ENCODE peak calls at places on chromosomes 2 and 18, in four cellular contexts. U, F, V and I are unnamed samples.

GRCh38 chr2:213995400-213996105 is 415.3 kb upstream of the VWC2L start:
- DNase-seq in U (no peak), F (no peak), V (no peak), I (no peak)

GRCh38 chr2:105179469-105180372 is 61.8 kb upstream of the GPR45 start:
- DNase-seq in U (no peak), F (peak; percentile 51), V (no peak), I (peak; percentile 16)

GRCh38 chr18:8561123-8561905 is 47.9 kb upstream of the RAB12 start:
- DNase-seq in U (no peak), F (no peak), V (no peak), I (no peak)

GRCh38 chr2:64273524-64274398 is 129.5 kb upstream of the PELI1 start:
- DNase-seq in U (no peak), F (peak; percentile 25), V (no peak), I (no peak)

GRCh38 chr2:182368996-182369395 is 57.8 kb downstream of the PDE1A start:
- DNase-seq in U (no peak), F (no peak), V (no peak), I (no peak)

GRCh38 chr2:25615395-25615794 is 58.0 kb downstream of the DTNB start:
- DNase-seq in U (no peak), F (peak; percentile 41), V (no peak), I (no peak)

GRCh38 chr2:201007584-201007998 is 44.1 kb upstream of the ORC2 start:
- DNase-seq in U (no peak), F (peak; percentile 52), V (no peak), I (no peak)

GRCh38 chr2:197137826-197138480 is 172.6 kb downstream of the ANKRD44 start:
- DNase-seq in U (no peak), F (no peak), V (no peak), I (no peak)

GRCh38 chr2:101520246-101520645 is 45.3 kb upstream of the RFX8 start:
- DNase-seq in U (no peak), F (no peak), V (no peak), I (no peak)

GRCh38 chr18:66646622-66647021 is 42.7 kb upstream of the CDH19 start:
- DNase-seq in U (no peak), F (no peak), V (no peak), I (no peak)

GRCh38 chr2:189113963-189114362 is 65.6 kb downstream of the COL5A2 start:
- DNase-seq in U (no peak), F (no peak), V (no peak), I (no peak)

GRCh38 chr2:224638338-224638823 is 53.2 kb upstream of the CUL3 start:
- DNase-seq in U (peak; percentile 55), F (no peak), V (no peak), I (no peak)

GRCh38 chr2:233817305-233817980 is 36.9 kb downstream of the HJURP start:
- DNase-seq in U (no peak), F (no peak), V (no peak), I (no peak)

GRCh38 chr18:48719988-48720654 is 181.3 kb downstream of the CTIF start:
- DNase-seq in U (no peak), F (no peak), V (no peak), I (no peak)
- H3K9ac ChIP-seq in U (no peak overlapping the region), F (no peak overlapping the region), V (no peak overlapping the region), I (no peak overlapping the region)

DNA sequence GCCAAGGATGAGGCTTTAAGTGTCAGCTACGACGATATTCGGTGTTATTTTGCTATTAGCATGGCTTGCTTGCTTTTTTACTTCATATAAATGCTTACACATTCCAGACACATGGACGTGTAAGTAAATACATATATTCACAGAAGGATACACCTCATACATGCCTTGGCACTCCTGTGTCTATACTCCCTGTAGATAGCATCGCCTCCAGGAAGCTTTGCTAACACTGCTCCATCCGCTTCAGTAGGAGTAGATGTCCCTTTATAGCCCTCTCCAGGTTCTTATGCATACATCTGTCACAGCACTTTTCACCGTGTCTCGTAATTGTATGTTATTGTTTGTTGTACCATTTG is 27.5 kb upstream of the KCTD1 start:
- DNase-seq in U (no peak), F (no peak), V (no peak), I (no peak)
- TF ChIP-seq SUZ12 in U (no peak), F (no peak), V (no peak), I (no peak)

GRCh38 chr2:207008105-207008990 is 69.0 kb downstream of the CPO start:
- DNase-seq in U (no peak), F (no peak), V (no peak), I (peak; percentile 89)
- H3K9ac ChIP-seq in U (no peak overlapping the region), F (no peak overlapping the region), V (no peak overlapping the region), I (no peak overlapping the region)

GRCh38 chr2:1672738-1673137 is 71.6 kb downstream of the PXDN start:
- DNase-seq in U (no peak), F (no peak), V (no peak), I (no peak)
- TF ChIP-seq SUZ12 in U (no peak), F (no peak), V (no peak), I (no peak)

GRCh38 chr2:95059656-95060370 is 34.3 kb downstream of the MAL start:
- DNase-seq in U (no peak), F (no peak), V (no peak), I (no peak)
- H3K9ac ChIP-seq in U (no peak overlapping the region), F (no peak overlapping the region), V (no peak overlapping the region), I (no peak overlapping the region)

DNA sequence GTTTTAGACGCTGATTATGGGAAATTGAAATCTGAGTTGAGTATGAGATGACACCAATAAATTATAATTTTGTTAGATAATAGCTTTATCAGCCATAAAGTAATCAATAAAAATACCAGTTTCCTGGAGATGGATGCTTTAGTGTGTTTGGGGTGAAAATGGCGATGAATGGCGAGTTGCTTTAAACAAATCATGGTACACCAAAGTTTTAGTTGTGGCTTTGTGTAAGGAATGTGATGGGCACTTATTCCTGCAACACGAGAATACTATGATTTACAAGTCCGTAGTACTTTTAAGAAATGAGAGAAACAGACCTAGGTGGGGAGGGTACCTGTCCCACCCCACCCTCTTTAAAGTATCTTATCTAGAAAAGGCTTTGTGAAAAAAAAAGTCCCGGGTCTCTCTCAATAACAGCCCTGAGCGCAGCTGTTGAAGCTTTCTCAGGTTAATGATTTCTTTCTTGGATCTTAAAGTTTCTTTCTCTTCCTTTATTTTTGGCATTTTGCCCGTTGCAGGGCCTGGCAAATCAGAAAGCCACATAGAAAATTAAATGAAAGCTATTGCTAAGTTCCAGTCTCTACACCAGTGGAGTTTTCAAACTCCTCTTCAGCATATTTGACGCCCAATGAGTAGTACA is 1.5 kb upstream of the RRM2 start:
- DNase-seq in U (no peak), F (peak; percentile 72), V (no peak), I (no peak)
- TF ChIP-seq SUZ12 in U (no peak), F (no peak), V (no peak), I (no peak)

GRCh38 chr2:191815010-191815409 is 31.9 kb downstream of the CAVIN2 start:
- DNase-seq in U (no peak), F (no peak), V (no peak), I (no peak)

GRCh38 chr2:191806396-191806795 is 40.5 kb downstream of the CAVIN2 start:
- DNase-seq in U (no peak), F (no peak), V (no peak), I (no peak)

GRCh38 chr2:191811807-191812602 is 34.9 kb downstream of the CAVIN2 start:
- DNase-seq in U (no peak), F (peak; percentile 68), V (peak; percentile 66), I (peak; percentile 47)
- H3K9ac ChIP-seq in U (no peak overlapping the region), F (no peak overlapping the region), V (no peak overlapping the region), I (no peak overlapping the region)

GRCh38 chr2:88099798-88100488 is 27.9 kb downstream of the FABP1 start:
- DNase-seq in U (no peak), F (no peak), V (peak; percentile 92), I (peak; percentile 99)
- TF ChIP-seq SUZ12 in U (no peak), F (no peak), V (no peak), I (no peak)

DNA sequence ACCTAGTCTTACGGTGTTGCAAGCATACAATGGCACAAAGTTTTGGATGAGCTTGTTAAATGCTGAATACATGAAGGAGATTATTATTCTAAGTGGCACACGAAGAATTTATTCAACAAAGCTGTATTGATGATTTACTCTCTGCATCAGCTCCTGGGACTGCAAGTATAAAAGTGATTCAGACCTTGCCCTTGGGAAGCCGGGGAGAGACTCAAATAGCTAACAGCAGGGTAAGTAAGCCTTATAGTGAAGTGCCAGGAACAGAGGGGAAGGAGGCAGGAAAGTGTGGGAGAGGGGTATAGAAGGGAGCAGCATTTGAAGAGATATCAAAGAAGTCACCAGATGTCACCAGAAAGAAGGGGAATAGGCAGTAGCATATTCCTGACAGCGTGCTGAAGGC is 115.4 kb downstream of the MCFD2 start:
- DNase-seq in U (no peak), F (no peak), V (no peak), I (no peak)
- H3K9ac ChIP-seq in U (no peak overlapping the region), F (no peak overlapping the region), V (no peak overlapping the region), I (no peak overlapping the region)

GRCh38 chr2:70558195-70558808 is 4.7 kb upstream of the TGFA start:
- DNase-seq in U (no peak), F (peak; percentile 65), V (no peak), I (no peak)

GRCh38 chr2:70560040-70560439 is 6.4 kb upstream of the TGFA start:
- DNase-seq in U (no peak), F (no peak), V (no peak), I (no peak)

GRCh38 chr2:70557171-70557838 is 3.7 kb upstream of the TGFA start:
- DNase-seq in U (no peak), F (peak; percentile 94), V (no peak), I (no peak)

GRCh38 chr2:70561893-70562292 is 8.3 kb upstream of the TGFA start:
- DNase-seq in U (no peak), F (no peak), V (no peak), I (no peak)

DNA sequence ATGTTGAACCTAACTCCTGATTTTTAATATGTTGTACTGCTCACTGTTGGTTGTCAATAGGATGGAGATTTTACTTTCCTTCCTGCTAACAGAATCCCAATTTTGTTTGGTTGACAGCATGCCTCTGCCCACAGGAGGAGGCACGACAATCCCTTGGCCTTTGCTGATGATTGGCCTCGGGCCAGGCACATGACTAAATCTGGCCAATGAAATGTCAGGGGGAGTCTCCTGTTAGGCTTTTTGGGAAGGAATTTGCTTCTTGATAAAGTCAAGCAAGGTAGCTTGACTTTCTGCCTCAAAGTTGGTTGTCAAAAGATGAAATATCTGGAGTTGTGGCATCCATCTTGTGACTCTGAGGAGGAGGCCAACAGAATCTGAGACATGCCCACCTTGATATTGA is 6.8 kb upstream of the TGFA start:
- DNase-seq in U (no peak), F (no peak), V (no peak), I (no peak)
- TF ChIP-seq SUZ12 in U (no peak), F (no peak), V (no peak), I (no peak)